ENCODE peak calls at places on chromosome 1, in five cellular contexts. U is NCI-H1417, M is NCI-H524 treated with DMSO at 0.1 percent for 48 hours, S is Right ventricle myocardium superior, T is H4. N is an unnamed sample.
A peak's percentile ranks its signal among the peaks of the same experiment; 100 is the strongest.

GRCh38 chr1:197763307-197763706 is 12.0 kb downstream of the DENND1B start:
- DNase-seq in U (no peak), M (no peak), S (no peak), T (no peak), N (no peak)

GRCh38 chr1:198179556-198179981 is 22.8 kb downstream of the NEK7 start:
- DNase-seq in U (no peak), M (no peak), S (no peak), T (peak; percentile 97), N (no peak)

GRCh38 chr1:7335224-7335879 is 435.7 kb upstream of the VAMP3 start:
- DNase-seq in U (no peak), M (no peak), S (no peak), T (no peak), N (no peak)

GRCh38 chr1:36369061-36369470 is 16.7 kb downstream of the STK40 start:
- DNase-seq in U (peak; percentile 90), M (no peak), S (peak; percentile 83), T (peak; percentile 48), N (peak; percentile 79)

GRCh38 chr1:226569879-226570547 is 21.4 kb downstream of the STUM start:
- DNase-seq in U (no peak), M (no peak), S (no peak), T (no peak), N (no peak)

GRCh38 chr1:178620584-178621475 is 104.2 kb upstream of the RALGPS2 start:
- DNase-seq in U (no peak), M (no peak), S (no peak), T (no peak), N (no peak)

GRCh38 chr1:12001249-12001917 is 17.9 kb upstream of the MIIP start:
- DNase-seq in U (peak; percentile 7), M (no peak), S (peak; percentile 42), T (no peak), N (no peak)

GRCh38 chr1:64687725-64688285 is 57.1 kb upstream of the RAVER2 start:
- DNase-seq in U (no peak), M (no peak), S (peak; percentile 64), T (no peak), N (no peak)